ENCODE peak calls at places on chromosomes 13 and 19, in seven cellular contexts. Q is Panc1, L is SK-N-SH, R is K562, X is HepG2, A is GM23338, F is H1. Y is an unnamed sample.

GRCh38 chr19:45632468-45633196 is 6.6 kb downstream of the EML2 start:
- DNase-seq in Q (no peak), L (peak; percentile 96), R (peak; percentile 98), X (no peak), A (peak; percentile 93), F (peak; percentile 99), Y (peak; percentile 87)

GRCh38 chr13:110129076-110129475 is 177.9 kb downstream of the COL4A1 start:
- DNase-seq in Q (no peak), L (no peak), R (no peak), X (no peak), A (no peak), F (no peak), Y (no peak)

GRCh38 chr19:48510421-48511268 is 990 bp downstream of the LMTK3 start:
- DNase-seq in Q (no peak), L (peak; percentile 80), R (peak; percentile 67), X (no peak), A (peak; percentile 92), F (peak; percentile 94), Y (no peak)

GRCh38 chr13:38674208-38674607 is 12.7 kb upstream of the FREM2 start:
- DNase-seq in Q (no peak), L (no peak), R (no peak), X (no peak), A (peak; percentile 31), F (no peak), Y (no peak)

GRCh38 chr13:40351537-40352384 is 314.7 kb downstream of the FOXO1 start:
- DNase-seq in Q (no peak), L (no peak), R (no peak), X (peak; percentile 62), A (no peak), F (no peak), Y (no peak)

GRCh38 chr19:13102666-13103584 is at the start of gene LYL1:
- DNase-seq in Q (no peak), L (peak; percentile 97), R (peak; percentile 94), X (peak; percentile 45), A (peak; percentile 79), F (peak; percentile 77), Y (no peak)

GRCh38 chr19:41023193-41023592 is 32.1 kb downstream of the CYP2B6 start:
- DNase-seq in Q (no peak), L (no peak), R (no peak), X (no peak), A (peak; percentile 37), F (no peak), Y (peak; percentile 12)

GRCh38 chr19:5696196-5697021 is 6.3 kb downstream of the RPL36 start:
- DNase-seq in Q (no peak), L (peak; percentile 32), R (no peak), X (no peak), A (peak; percentile 0), F (no peak), Y (no peak)

GRCh38 chr19:16594131-16594586 is 21.9 kb upstream of the SLC35E1 start:
- DNase-seq in Q (no peak), L (no peak), R (no peak), X (no peak), A (no peak), F (no peak), Y (no peak)

GRCh38 chr13:93249259-93249917 is 22.8 kb downstream of the GPC6 start:
- DNase-seq in Q (no peak), L (no peak), R (no peak), X (peak; percentile 90), A (no peak), F (no peak), Y (no peak)

GRCh38 chr19:49987159-49987698 is 26.3 kb upstream of the SIGLEC11 start:
- DNase-seq in Q (peak; percentile 5), L (no peak), R (peak; percentile 76), X (peak; percentile 87), A (peak; percentile 99), F (peak; percentile 94), Y (peak; percentile 83)

GRCh38 chr13:67623630-67624029 is 393.5 kb upstream of the PCDH9 start:
- DNase-seq in Q (no peak), L (no peak), R (no peak), X (no peak), A (no peak), F (no peak), Y (no peak)

GRCh38 chr13:45441633-45442032 is 23.1 kb upstream of the COG3 start:
- DNase-seq in Q (no peak), L (no peak), R (no peak), X (peak; percentile 70), A (no peak), F (no peak), Y (no peak)

GRCh38 chr19:43595999-43596841 is at the start of the genes IRGQ and ZNF576:
- DNase-seq in Q (peak; percentile 93), L (peak; percentile 97), R (peak; percentile 99), X (peak; percentile 98), A (peak; percentile 100), F (peak; percentile 100), Y (peak; percentile 100)

GRCh38 chr13:33276581-33276980 is 9.0 kb downstream of the STARD13 start:
- DNase-seq in Q (no peak), L (no peak), R (no peak), X (no peak), A (peak; percentile 52), F (no peak), Y (no peak)

GRCh38 chr13:97226013-97226412 is 3.9 kb downstream of the MBNL2 start:
- DNase-seq in Q (no peak), L (no peak), R (no peak), X (no peak), A (no peak), F (no peak), Y (no peak)
- H3K4me1 ChIP-seq in Q (peaks cover 53% of the 10 kb centered on the region), L (peaks cover 42% of the 10 kb centered on the region), R (peaks cover 34% of the 10 kb centered on the region), X (peaks cover 59% of the 10 kb centered on the region), A (peaks cover 23% of the 10 kb centered on the region), F (peaks cover 1% of the 10 kb centered on the region), Y (peaks cover 59% of the 10 kb centered on the region)

GRCh38 chr13:42320375-42320787 is 48.4 kb downstream of the AKAP11 start:
- DNase-seq in Q (no peak), L (no peak), R (no peak), X (no peak), A (peak; percentile 37), F (no peak), Y (no peak)
- TF ChIP-seq POLR2AphosphoS5 in Q (no peak), L (no peak), R (no peak), X (no peak), A (no peak), F (no peak), Y (no peak)

DNA sequence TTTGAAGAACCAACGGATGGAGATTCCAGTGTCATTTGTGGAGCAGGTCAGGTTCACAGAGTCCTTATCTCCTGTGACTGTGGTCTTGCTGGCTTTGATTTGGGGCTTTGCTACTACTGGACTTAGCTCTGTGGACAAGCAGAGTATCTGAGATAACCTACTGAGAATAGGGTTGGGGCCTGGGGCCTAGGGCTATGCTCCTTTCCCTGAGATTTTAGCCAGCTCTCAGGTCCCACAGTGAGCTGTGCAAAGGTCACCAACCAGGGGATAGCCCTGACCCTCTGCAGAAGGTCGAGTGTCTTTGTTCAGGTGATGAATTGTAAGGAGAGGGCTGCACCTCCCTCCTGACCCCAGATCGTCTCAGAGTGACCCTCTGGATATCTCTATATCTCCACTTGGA is 9.2 kb downstream of the CEACAM1 start:
- DNase-seq in Q (no peak), L (no peak), R (no peak), X (no peak), A (no peak), F (peak; percentile 29), Y (no peak)
- H3K27ac ChIP-seq in Q (no peak overlapping the region), L (no peak overlapping the region), R (no peak overlapping the region), X (peak overlapping the region; percentile 43), A (no peak overlapping the region), F (no peak overlapping the region), Y (no peak overlapping the region)

DNA sequence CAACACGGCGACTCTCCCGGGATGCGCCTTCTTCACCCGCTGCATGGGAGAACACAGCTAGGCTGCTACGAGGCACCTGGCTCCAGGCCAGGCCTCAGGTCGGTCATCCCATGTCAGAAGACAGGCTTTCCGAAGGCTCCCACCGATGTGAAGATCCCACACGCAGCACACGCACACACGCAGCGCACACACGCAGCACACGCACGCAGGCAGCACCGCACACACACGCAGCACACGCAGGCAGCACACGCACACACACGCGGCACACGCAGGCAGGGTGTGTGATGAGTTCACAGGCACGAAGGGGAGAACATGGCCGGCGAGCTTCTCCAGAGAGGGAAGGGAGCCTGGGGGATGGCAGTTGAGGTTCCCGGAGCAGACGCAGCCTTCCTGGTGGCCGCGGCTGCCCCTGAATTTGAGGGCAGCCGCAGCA is 56.1 kb downstream of the RASA3 start:
- DNase-seq in Q (no peak), L (no peak), R (no peak), X (no peak), A (no peak), F (no peak), Y (peak; percentile 58)
- H3K4me1 ChIP-seq in Q (no peaks in the 10 kb centered on the region), L (peaks cover 7% of the 10 kb centered on the region), R (no peaks in the 10 kb centered on the region), X (no peaks in the 10 kb centered on the region), A (no peaks in the 10 kb centered on the region), F (no peaks in the 10 kb centered on the region), Y (peaks cover 29% of the 10 kb centered on the region)

DNA sequence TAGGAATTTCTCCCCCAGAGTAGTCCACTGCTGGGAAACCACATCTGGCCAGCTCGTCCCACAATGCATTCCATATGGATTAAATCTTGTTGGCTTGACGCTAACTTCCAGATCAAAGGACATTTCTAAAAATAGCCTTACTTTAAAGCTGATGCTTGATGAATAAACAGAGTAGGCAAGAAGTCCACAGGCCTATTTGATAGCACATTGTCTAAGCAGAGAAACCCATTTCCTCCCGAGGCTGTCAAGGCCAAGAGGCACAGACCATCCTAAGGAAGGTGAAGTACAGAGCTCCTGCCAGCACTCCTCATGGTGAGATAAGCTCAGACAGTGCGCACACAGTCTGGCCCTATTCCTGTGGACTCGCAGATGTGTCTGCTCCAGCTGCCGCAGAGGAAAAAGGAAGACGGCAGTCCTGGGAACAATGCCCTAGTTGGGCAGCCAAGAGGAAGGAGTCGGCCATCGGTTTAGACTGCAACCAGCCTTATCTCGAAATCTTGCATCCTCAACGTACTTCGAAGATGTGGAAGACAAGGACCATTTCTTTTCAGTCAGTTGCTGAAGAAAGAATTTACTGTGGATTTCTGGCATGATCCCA is 156.7 kb downstream of the RGCC start:
- DNase-seq in Q (no peak), L (no peak), R (no peak), X (peak; percentile 94), A (no peak), F (no peak), Y (no peak)
- TF ChIP-seq POLR2AphosphoS5 in Q (no peak), L (no peak), R (no peak), X (no peak), A (no peak), F (no peak), Y (no peak)

Y was measured in suprapubic skin.